ENCODE peak calls at places on chromosomes 13 and 19, in five cellular contexts. N, M, W, V and K are unnamed samples.

GRCh38 chr19:34675919-34676318 is 1.0 kb downstream of the SCGB2B2 start:
- DNase-seq in N (no peak), M (no peak), W (no peak), V (peak; percentile 78), K (no peak)

GRCh38 chr13:35855531-35856019 is 275.6 kb downstream of the DCLK1 start:
- DNase-seq in N (peak; percentile 13), M (no peak), W (no peak), V (no peak), K (no peak)

GRCh38 chr19:11410682-11411081 is 8.4 kb downstream of the RGL3 start:
- DNase-seq in N (peak; percentile 48), M (no peak), W (no peak), V (no peak), K (peak; percentile 65)

GRCh38 chr13:35953537-35954206 is 177.5 kb downstream of the DCLK1 start:
- DNase-seq in N (peak; percentile 58), M (peak; percentile 95), W (peak; percentile 76), V (peak; percentile 87), K (peak; percentile 83)

GRCh38 chr19:1251503-1252220 is 3.3 kb downstream of the MIDN start:
- DNase-seq in N (no peak), M (no peak), W (no peak), V (no peak), K (no peak)

GRCh38 chr13:40026174-40026585 is 370.7 kb downstream of the COG6 start:
- DNase-seq in N (no peak), M (peak; percentile 16), W (no peak), V (no peak), K (no peak)

GRCh38 chr13:59680429-59681024 is 483.2 kb downstream of the DIAPH3 start:
- DNase-seq in N (no peak), M (peak; percentile 49), W (no peak), V (no peak), K (peak; percentile 26)

GRCh38 chr19:10603084-10603872 is 16.2 kb upstream of the AP1M2 start:
- DNase-seq in N (no peak), M (peak; percentile 29), W (peak; percentile 67), V (no peak), K (no peak)

GRCh38 chr19:43503501-43504425 is 783 bp downstream of the PHLDB3 start:
- DNase-seq in N (peak; percentile 51), M (peak; percentile 89), W (peak; percentile 98), V (peak; percentile 98), K (peak; percentile 70)

GRCh38 chr13:89910166-89910565 is 1437.3 kb upstream of the MIR17HG start:
- DNase-seq in N (no peak), M (no peak), W (no peak), V (no peak), K (no peak)

GRCh38 chr19:10111405-10111811 is at the start of gene P2RY11:
- DNase-seq in N (no peak), M (no peak), W (no peak), V (no peak), K (no peak)

GRCh38 chr19:7863157-7863970 is 10.8 kb downstream of the PRR36 start:
- DNase-seq in N (no peak), M (no peak), W (no peak), V (no peak), K (no peak)

GRCh38 chr13:21034602-21035190 is 26.7 kb downstream of the LATS2 start:
- DNase-seq in N (no peak), M (peak; percentile 66), W (no peak), V (no peak), K (no peak)

GRCh38 chr19:5705552-5705951 is 14.4 kb downstream of the LONP1 start:
- DNase-seq in N (no peak), M (no peak), W (no peak), V (no peak), K (no peak)

GRCh38 chr19:17969096-17969792 is 2.3 kb downstream of the KCNN1 start:
- DNase-seq in N (no peak), M (no peak), W (no peak), V (no peak), K (no peak)

GRCh38 chr19:1026189-1027019 is at the start of gene CNN2:
- DNase-seq in N (no peak), M (peak; percentile 91), W (peak; percentile 84), V (peak; percentile 82), K (peak; percentile 46)

GRCh38 chr19:39413903-39414608 is 1.6 kb downstream of the PLEKHG2 start:
- DNase-seq in N (no peak), M (no peak), W (peak; percentile 40), V (no peak), K (no peak)

GRCh38 chr19:48859711-48860572 is 8.5 kb downstream of the PLEKHA4 start:
- DNase-seq in N (no peak), M (no peak), W (peak; percentile 41), V (peak; percentile 64), K (no peak)

GRCh38 chr19:38538793-38539528 is 78.8 kb downstream of the MAP4K1 start:
- DNase-seq in N (peak; percentile 40), M (no peak), W (no peak), V (no peak), K (no peak)

GRCh38 chr13:19910336-19911072 is 47.1 kb upstream of the ZMYM5 start:
- DNase-seq in N (no peak), M (peak; percentile 5), W (no peak), V (no peak), K (peak; percentile 46)

GRCh38 chr19:29783627-29784190 is 28.1 kb upstream of the CCNE1 start:
- DNase-seq in N (no peak), M (no peak), W (no peak), V (no peak), K (no peak)

GRCh38 chr19:29789007-29789406 is 22.8 kb upstream of the CCNE1 start:
- DNase-seq in N (no peak), M (no peak), W (no peak), V (no peak), K (no peak)

GRCh38 chr19:29784598-29785223 is 27.1 kb upstream of the CCNE1 start:
- DNase-seq in N (no peak), M (no peak), W (no peak), V (no peak), K (no peak)

GRCh38 chr19:29785360-29785759 is 26.4 kb upstream of the CCNE1 start:
- DNase-seq in N (no peak), M (no peak), W (no peak), V (no peak), K (no peak)

GRCh38 chr19:29785955-29786589 is 25.7 kb upstream of the CCNE1 start:
- DNase-seq in N (no peak), M (no peak), W (no peak), V (no peak), K (no peak)
- TF ChIP-seq CTCF in N (peak; percentile 29), M (no peak), W (no peak), V (no peak), K (peak; percentile 40)

GRCh38 chr13:76885203-76886004 is 801 bp downstream of the KCTD12 start:
- DNase-seq in N (peak; percentile 17), M (peak; percentile 80), W (peak; percentile 74), V (peak; percentile 83), K (peak; percentile 53)
- TF ChIP-seq CTCF in N (peak; percentile 45), M (peak; percentile 48), W (peak; percentile 33), V (no peak), K (peak; percentile 43)

DNA sequence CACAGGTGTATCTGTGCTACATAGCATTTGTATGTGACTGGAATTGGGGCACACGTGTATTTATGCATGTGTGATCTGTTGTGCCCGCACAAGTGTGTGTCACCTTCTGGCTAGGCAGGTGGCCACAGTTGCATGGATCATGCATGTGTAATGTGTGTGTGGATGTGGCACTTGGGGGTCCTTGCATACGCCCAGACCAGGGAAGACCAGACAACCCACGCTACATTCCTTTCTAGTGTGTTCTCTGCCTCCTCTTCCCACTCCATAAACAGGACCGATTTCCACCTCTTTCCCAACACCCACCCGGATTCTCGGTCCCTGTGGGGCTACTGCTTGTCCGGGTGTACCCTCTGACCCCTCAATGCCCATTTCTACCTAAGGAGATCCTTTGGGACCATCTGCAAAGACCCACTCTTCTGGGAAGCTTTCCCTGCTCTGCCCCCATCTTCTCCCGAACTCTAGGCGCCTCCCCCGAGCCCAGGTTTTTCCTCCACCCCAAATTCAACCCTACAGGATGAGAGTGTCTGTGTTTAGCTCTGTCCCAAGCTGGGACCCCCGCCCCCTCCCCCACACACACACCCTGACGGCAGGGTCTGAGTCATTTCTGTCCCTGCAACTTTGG is 12.3 kb downstream of the STAP2 start:
- DNase-seq in N (no peak), M (no peak), W (no peak), V (no peak), K (no peak)
- TF ChIP-seq CTCF in N (no peak), M (no peak), W (no peak), V (no peak), K (no peak)

GRCh38 chr19:45590300-45591003 is 5.8 kb upstream of the OPA3 start:
- DNase-seq in N (no peak), M (no peak), W (no peak), V (no peak), K (no peak)

GRCh38 chr19:45591638-45592005 is 7.0 kb upstream of the OPA3 start:
- DNase-seq in N (no peak), M (no peak), W (no peak), V (no peak), K (no peak)

GRCh38 chr19:45592366-45592765 is 7.8 kb upstream of the OPA3 start:
- DNase-seq in N (no peak), M (no peak), W (no peak), V (no peak), K (no peak)

GRCh38 chr19:45589768-45590167 is 5.2 kb upstream of the OPA3 start:
- DNase-seq in N (no peak), M (no peak), W (no peak), V (no peak), K (no peak)

DNA sequence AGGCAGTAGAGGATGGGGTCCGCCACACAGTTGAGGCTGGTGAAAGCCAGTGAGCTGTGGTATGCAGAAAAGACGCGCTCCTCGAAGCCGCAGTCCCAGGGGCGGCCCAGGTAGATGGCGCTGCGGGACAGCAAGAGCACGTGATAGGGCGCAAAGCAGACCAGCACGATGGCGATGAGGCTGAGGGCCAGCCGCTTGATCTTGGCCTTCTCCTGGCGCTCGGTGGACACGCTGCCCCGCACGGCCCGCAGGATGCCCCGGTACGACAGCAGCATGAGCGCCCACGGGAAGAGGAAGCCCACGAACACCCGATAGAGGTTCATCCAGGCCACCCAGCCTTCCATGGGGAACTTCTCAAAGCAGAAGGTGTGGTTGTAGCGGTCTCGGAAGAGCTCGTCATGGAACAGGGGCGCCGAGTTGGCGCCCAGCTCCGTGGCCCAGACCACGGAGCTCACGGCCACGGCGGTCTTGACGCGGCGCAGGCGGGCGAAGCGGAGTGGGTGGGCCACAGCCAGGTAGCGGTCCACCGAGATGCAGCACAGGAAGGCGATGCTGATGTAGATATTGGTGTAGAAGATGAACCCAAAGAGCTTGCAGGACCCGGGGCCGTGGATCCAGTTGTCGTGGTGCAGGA is 6.5 kb upstream of the OPA3 start:
- DNase-seq in N (no peak), M (no peak), W (no peak), V (peak; percentile 43), K (no peak)
- TF ChIP-seq CTCF in N (peak; percentile 47), M (peak; percentile 22), W (peak; percentile 16), V (no peak), K (peak; percentile 57)

GRCh38 chr13:101757446-101758039 is 305.1 kb downstream of the ITGBL1 start:
- DNase-seq in N (no peak), M (peak; percentile 23), W (no peak), V (no peak), K (peak; percentile 16)
- TF ChIP-seq CTCF in N (peak; percentile 67), M (peak; percentile 36), W (peak; percentile 54), V (peak; percentile 39), K (peak; percentile 81)

GRCh38 chr13:50866817-50867640 is 23.5 kb upstream of the DLEU7 start:
- DNase-seq in N (no peak), M (no peak), W (no peak), V (no peak), K (no peak)
- TF ChIP-seq CTCF in N (no peak), M (no peak), W (no peak), V (no peak), K (no peak)

GRCh38 chr13:23579072-23579885 is 9.1 kb downstream of the TNFRSF19 start:
- DNase-seq in N (peak; percentile 46), M (peak; percentile 90), W (peak; percentile 95), V (peak; percentile 96), K (peak; percentile 77)
- TF ChIP-seq CTCF in N (no peak), M (no peak), W (no peak), V (no peak), K (peak; percentile 13)